ENCODE peak calls at places on chromosome 5, in seven cellular contexts. M is GM12878, Z is SK-N-SH, C is HCT116, P is H1, T is K562, L is HepG2. J is an unnamed sample.

GRCh38 chr5:141094481-141095262 is at the start of gene PCDHB2:
- DNase-seq in M (no peak), Z (peak), C (no peak), P (peak), T (peak), L (peak), J (peak)

GRCh38 chr5:54458221-54458620 is 2.7 kb downstream of the HSPB3 start:
- DNase-seq in M (no peak), Z (no peak), C (no peak), P (no peak), T (no peak), L (no peak), J (no peak)

GRCh38 chr5:76337949-76338589 is 65.0 kb upstream of the IQGAP2 start:
- DNase-seq in M (peak), Z (peak), C (peak), P (peak), T (peak), L (peak), J (peak)

GRCh38 chr5:72558383-72558782 is 51.2 kb upstream of the ZNF366 start:
- DNase-seq in M (no peak), Z (peak), C (no peak), P (no peak), T (no peak), L (no peak), J (no peak)

GRCh38 chr5:52668544-52669185 is 119.1 kb upstream of the ITGA1 start:
- DNase-seq in M (no peak), Z (no peak), C (no peak), P (no peak), T (no peak), L (no peak), J (peak)

GRCh38 chr5:15215056-15215455 is 284.9 kb upstream of the FBXL7 start:
- DNase-seq in M (no peak), Z (no peak), C (no peak), P (no peak), T (no peak), L (no peak), J (no peak)

GRCh38 chr5:65394078-65394477 is 87.6 kb downstream of the ADAMTS6 start:
- DNase-seq in M (no peak), Z (no peak), C (no peak), P (no peak), T (no peak), L (peak), J (no peak)

GRCh38 chr5:161846731-161847130 is 1.2 kb upstream of the GABRA1 start:
- DNase-seq in M (no peak), Z (no peak), C (no peak), P (no peak), T (no peak), L (no peak), J (no peak)

GRCh38 chr5:135596788-135597187 is 18.0 kb upstream of the CXCL14 start:
- DNase-seq in M (no peak), Z (no peak), C (no peak), P (no peak), T (no peak), L (no peak), J (no peak)

GRCh38 chr5:1293416-1293996 is 1.4 kb downstream of the TERT start:
- DNase-seq in M (no peak), Z (no peak), C (no peak), P (no peak), T (no peak), L (no peak), J (peak)

GRCh38 chr5:54616031-54616430 is 98.5 kb downstream of the SNX18 start:
- DNase-seq in M (no peak), Z (no peak), C (no peak), P (no peak), T (no peak), L (peak), J (no peak)

GRCh38 chr5:172903790-172904189 is 55.4 kb upstream of the RPL26L1 start:
- DNase-seq in M (no peak), Z (peak), C (peak), P (no peak), T (peak), L (no peak), J (no peak)

GRCh38 chr5:169116961-169117461 is 183.9 kb downstream of the SLIT3 start:
- DNase-seq in M (no peak), Z (no peak), C (no peak), P (peak), T (peak), L (peak), J (peak)

GRCh38 chr5:130198927-130199326 is 294.7 kb downstream of the CHSY3 start:
- DNase-seq in M (no peak), Z (peak), C (peak), P (peak), T (peak), L (peak), J (peak)

GRCh38 chr5:95111141-95111540 is 173.8 kb downstream of the MCTP1 start:
- DNase-seq in M (no peak), Z (no peak), C (no peak), P (no peak), T (no peak), L (no peak), J (no peak)

GRCh38 chr5:72034710-72035109 is 72.6 kb upstream of the MAP1B start:
- DNase-seq in M (no peak), Z (no peak), C (no peak), P (no peak), T (no peak), L (no peak), J (no peak)

GRCh38 chr5:59182722-59183121 is 599.8 kb downstream of the RAB3C start:
- DNase-seq in M (no peak), Z (no peak), C (no peak), P (peak), T (no peak), L (no peak), J (no peak)

GRCh38 chr5:100708625-100709171 is 173.5 kb downstream of the FAM174A start:
- DNase-seq in M (no peak), Z (no peak), C (no peak), P (no peak), T (no peak), L (no peak), J (no peak)

GRCh38 chr5:52735139-52735538 is 52.6 kb upstream of the ITGA1 start:
- DNase-seq in M (no peak), Z (no peak), C (no peak), P (no peak), T (no peak), L (no peak), J (no peak)

GRCh38 chr5:157532022-157532421 is 43.6 kb downstream of the ADAM19 start:
- DNase-seq in M (no peak), Z (no peak), C (no peak), P (no peak), T (no peak), L (no peak), J (no peak)

GRCh38 chr5:142420521-142420920 is 95.7 kb upstream of the SPRY4 start:
- DNase-seq in M (no peak), Z (no peak), C (no peak), P (no peak), T (no peak), L (no peak), J (no peak)

GRCh38 chr5:159531554-159532105 is 201.3 kb upstream of the IL12B start:
- DNase-seq in M (no peak), Z (no peak), C (no peak), P (no peak), T (no peak), L (no peak), J (no peak)

GRCh38 chr5:83255268-83255667 is 177.9 kb downstream of the XRCC4 start:
- DNase-seq in M (no peak), Z (no peak), C (no peak), P (no peak), T (no peak), L (no peak), J (no peak)

GRCh38 chr5:75551471-75551870 is 39.8 kb downstream of the POLK start:
- DNase-seq in M (no peak), Z (no peak), C (no peak), P (no peak), T (no peak), L (no peak), J (no peak)

GRCh38 chr5:123068368-123068767 is 20.7 kb upstream of the PRDM6 start:
- DNase-seq in M (no peak), Z (no peak), C (no peak), P (no peak), T (no peak), L (no peak), J (no peak)

GRCh38 chr5:52725065-52725746 is 62.5 kb upstream of the ITGA1 start:
- DNase-seq in M (no peak), Z (no peak), C (no peak), P (no peak), T (no peak), L (peak), J (no peak)

GRCh38 chr5:113162770-113163169 is 186.2 kb downstream of the DCP2 start:
- DNase-seq in M (no peak), Z (no peak), C (peak), P (no peak), T (no peak), L (no peak), J (no peak)

GRCh38 chr5:92678576-92679105 is 902.4 kb downstream of the NR2F1-AS1 start:
- DNase-seq in M (no peak), Z (peak), C (peak), P (no peak), T (no peak), L (peak), J (no peak)

GRCh38 chr5:154756871-154757646 is 1.9 kb downstream of the LARP1 start:
- DNase-seq in M (no peak), Z (peak), C (no peak), P (no peak), T (peak), L (no peak), J (peak)

GRCh38 chr5:144295284-144295683 is 124.6 kb downstream of the KCTD16 start:
- DNase-seq in M (no peak), Z (no peak), C (no peak), P (no peak), T (no peak), L (no peak), J (no peak)

GRCh38 chr5:164090358-164090757 is 584.9 kb downstream of the MAT2B start:
- DNase-seq in M (no peak), Z (no peak), C (no peak), P (no peak), T (no peak), L (no peak), J (no peak)

DNA sequence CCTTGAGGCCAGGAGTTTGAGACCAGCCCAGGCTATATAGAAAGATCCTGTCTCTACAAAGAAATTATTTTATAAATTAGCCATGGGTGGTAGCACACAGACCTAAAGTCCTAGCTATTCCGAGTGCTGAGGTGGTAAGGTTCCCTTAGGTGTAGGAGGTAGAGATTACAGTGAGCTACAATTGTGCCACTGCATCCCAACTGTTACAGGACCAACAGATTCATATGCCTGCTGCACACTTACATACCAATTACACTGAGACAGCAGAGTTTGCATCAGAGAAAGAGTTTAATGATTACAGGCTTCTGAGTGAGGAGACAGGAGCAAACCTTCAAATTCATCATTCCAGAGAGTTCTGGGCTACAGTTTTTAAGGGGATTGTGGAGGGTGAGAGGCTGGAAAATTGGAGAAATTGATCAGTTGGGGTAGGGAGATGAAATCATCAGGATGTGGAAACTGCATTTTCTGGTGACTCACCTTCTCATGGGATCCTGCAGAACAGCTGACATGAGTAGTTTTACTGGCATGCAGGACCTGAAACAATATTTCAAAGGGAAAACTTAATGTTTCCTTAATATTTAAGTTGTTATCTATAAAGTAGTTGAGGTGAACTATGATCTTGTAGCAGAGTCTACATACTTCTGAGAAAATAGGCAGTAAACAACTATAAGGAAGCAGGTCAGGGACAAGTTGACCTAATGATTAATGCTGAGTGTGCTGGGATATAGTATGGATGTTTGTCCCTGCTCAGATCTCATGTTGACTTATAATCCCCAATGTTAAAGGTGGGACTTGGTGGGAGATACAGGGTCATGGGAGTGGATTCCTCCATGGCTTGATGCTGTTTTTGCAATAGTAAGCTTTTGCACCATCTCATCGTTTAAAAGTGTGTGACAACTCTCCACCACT is 54.7 kb downstream of the ANXA2R start:
- DNase-seq in M (no peak), Z (no peak), C (peak), P (no peak), T (no peak), L (peak), J (no peak)
- TF ChIP-seq JUND in M (no peak), Z (peak), C (peak), P (no peak), T (peak), L (no peak), J (no peak)

DNA sequence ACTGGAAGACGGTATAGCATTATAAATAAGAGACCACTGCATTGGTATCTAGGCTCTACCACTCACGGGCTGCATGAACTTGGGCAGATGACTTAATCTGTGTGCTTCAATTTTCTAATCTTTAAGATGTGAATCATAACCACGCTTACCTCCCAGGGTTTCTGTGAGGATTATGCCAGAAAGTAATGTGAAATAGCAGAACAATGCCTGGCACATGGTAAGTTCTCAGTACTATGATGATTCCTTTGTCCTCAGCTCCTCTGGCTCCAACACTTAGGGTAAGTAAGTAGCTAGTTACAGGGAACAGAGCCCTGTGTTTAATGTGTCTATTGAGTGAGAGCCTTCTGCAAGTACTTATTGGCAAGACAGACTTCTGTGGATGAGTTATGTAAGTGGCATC is 31.1 kb downstream of the POU4F3 start:
- DNase-seq in M (no peak), Z (no peak), C (no peak), P (no peak), T (no peak), L (no peak), J (no peak)
- TF ChIP-seq JUND in M (no peak), Z (no peak), C (no peak), P (no peak), T (no peak), L (no peak), J (no peak)

GRCh38 chr5:68898961-68899471 is 194.8 kb upstream of the SLC30A5 start:
- DNase-seq in M (no peak), Z (no peak), C (peak), P (peak), T (no peak), L (no peak), J (no peak)
- TF ChIP-seq JUND in M (no peak), Z (no peak), C (peak), P (peak), T (no peak), L (no peak), J (no peak)

DNA sequence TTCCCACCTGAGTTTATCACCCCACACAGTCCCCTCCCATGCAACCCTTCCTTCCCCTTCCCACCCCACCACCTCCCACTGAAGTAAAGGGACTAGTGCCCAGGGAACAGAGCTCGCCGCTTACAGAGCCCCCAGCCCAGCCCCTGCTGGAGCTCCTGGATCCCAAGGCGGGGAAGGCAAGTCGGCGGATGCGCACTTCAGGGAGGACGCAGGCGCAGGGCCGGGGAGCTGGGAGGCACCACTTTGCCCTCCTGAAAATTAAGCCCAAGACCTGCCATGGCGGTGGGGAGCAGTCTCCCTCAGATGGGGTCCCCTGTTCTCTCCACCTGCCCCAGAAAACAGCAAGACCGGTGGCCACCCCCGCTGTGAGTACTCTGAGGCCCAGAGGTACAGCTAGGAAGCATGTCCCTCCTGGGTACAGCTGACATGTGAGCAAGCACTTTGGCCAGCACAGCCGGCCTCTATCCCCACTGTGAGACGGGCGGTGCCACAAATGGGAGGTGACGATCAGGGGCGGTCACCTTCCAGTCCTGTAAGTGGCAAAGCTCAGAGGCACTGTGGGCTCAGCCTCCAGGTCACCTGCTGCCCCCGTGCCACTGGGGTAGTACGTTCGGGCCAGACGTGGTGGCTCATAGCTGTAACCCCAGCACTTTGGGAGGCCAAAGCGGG is 45.9 kb downstream of the COL23A1 start:
- DNase-seq in M (no peak), Z (no peak), C (no peak), P (no peak), T (no peak), L (no peak), J (no peak)
- TF ChIP-seq JUND in M (no peak), Z (no peak), C (no peak), P (no peak), T (no peak), L (no peak), J (no peak)

GRCh38 chr5:13698882-13699281 is 245.6 kb downstream of the DNAH5 start:
- DNase-seq in M (no peak), Z (no peak), C (no peak), P (no peak), T (no peak), L (no peak), J (no peak)

GRCh38 chr5:13708906-13709305 is 235.6 kb downstream of the DNAH5 start:
- DNase-seq in M (no peak), Z (no peak), C (no peak), P (no peak), T (no peak), L (no peak), J (no peak)

GRCh38 chr5:13708432-13708831 is 236.1 kb downstream of the DNAH5 start:
- DNase-seq in M (no peak), Z (no peak), C (no peak), P (no peak), T (no peak), L (no peak), J (no peak)

DNA sequence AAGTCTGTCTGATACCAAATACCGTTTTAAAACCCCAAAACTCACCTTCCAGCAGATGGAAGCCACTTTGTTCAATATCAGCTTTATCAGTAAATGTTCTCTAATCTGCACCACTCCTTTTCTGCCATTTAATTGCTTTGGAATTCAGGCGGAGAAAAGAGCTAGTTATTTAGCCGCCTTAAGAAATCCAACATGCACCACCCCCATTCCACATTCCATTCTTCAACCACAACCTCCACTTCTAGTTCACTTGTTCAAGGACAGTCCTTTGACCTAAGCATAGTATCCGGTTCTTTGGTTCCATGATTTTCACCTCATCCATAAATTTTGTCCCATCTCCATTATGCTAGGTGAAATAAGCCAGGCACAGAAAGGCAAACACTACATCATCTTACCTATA is 240.1 kb downstream of the DNAH5 start:
- DNase-seq in M (no peak), Z (no peak), C (no peak), P (no peak), T (no peak), L (no peak), J (no peak)
- TF ChIP-seq JUND in M (no peak), Z (no peak), C (no peak), P (no peak), T (no peak), L (no peak), J (no peak)

DNA sequence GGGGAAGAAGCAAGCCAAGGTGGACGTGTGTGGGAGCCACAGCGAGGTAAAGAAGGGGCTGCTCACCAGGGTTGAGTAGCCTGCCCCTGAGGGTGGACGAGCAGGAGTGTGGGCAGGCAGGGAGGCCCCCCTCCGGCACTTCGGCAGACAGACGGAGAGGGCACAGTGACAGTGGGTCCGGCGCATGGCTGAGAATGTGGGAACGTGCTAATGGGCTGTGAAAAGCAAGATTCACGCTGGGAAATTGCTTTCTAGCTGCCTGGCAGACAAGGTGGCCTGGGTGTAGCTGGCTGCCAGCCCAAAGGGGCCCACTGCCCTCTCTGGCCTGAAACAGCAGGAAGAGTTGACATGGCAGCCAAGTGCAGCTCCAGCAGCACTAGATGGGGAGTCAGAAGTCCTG is 10.0 kb downstream of the CAMK2A start:
- DNase-seq in M (no peak), Z (peak), C (no peak), P (no peak), T (no peak), L (no peak), J (no peak)
- TF ChIP-seq JUND in M (no peak), Z (no peak), C (no peak), P (no peak), T (no peak), L (no peak), J (no peak)